ENCODE peak calls at places on chromosomes 1 and 21, in eight cellular contexts. One of them, this sample, is unnamed.
A peak's percentile ranks its signal among the peaks of the same experiment; 100 is the strongest.

GRCh38 chr1:164719676-164720075 is 160.7 kb downstream of the PBX1 start:
- DNase-seq in Jurkat, Clone E6-1: no peak
- DNase-seq in NCI-H1694: no peak
- DNase-seq in SJSA1: no peak
- DNase-seq in ACHN: no peak
- DNase-seq in neural crest cell: no peak
- DNase-seq in GM03348: no peak
- DNase-seq in iris pigment epithelial cell: no peak
- DNase-seq in this sample: no peak

GRCh38 chr21:34892196-34892595 is 156.9 kb downstream of the RUNX1 start:
- DNase-seq in Jurkat, Clone E6-1: peak; percentile 80
- DNase-seq in NCI-H1694: no peak
- DNase-seq in SJSA1: peak; percentile 68
- DNase-seq in ACHN: no peak
- DNase-seq in neural crest cell: no peak
- DNase-seq in GM03348: no peak
- DNase-seq in iris pigment epithelial cell: peak; percentile 54
- DNase-seq in this sample: no peak

GRCh38 chr1:53589043-53589887 is 130.1 kb downstream of the DMRTB1 start:
- DNase-seq in Jurkat, Clone E6-1: no peak
- DNase-seq in NCI-H1694: no peak
- DNase-seq in SJSA1: no peak
- DNase-seq in ACHN: no peak
- DNase-seq in neural crest cell: no peak
- DNase-seq in GM03348: no peak
- DNase-seq in iris pigment epithelial cell: peak; percentile 11
- DNase-seq in this sample: no peak

GRCh38 chr1:95115708-95116137 is 1.4 kb upstream of the TLCD4 start:
- DNase-seq in Jurkat, Clone E6-1: no peak
- DNase-seq in NCI-H1694: no peak
- DNase-seq in SJSA1: no peak
- DNase-seq in ACHN: no peak
- DNase-seq in neural crest cell: no peak
- DNase-seq in GM03348: no peak
- DNase-seq in iris pigment epithelial cell: no peak
- DNase-seq in this sample: no peak

GRCh38 chr21:45990049-45990711 is 8.6 kb downstream of the COL6A1 start:
- DNase-seq in Jurkat, Clone E6-1: no peak
- DNase-seq in NCI-H1694: no peak
- DNase-seq in SJSA1: no peak
- DNase-seq in ACHN: no peak
- DNase-seq in neural crest cell: no peak
- DNase-seq in GM03348: no peak
- DNase-seq in iris pigment epithelial cell: no peak
- DNase-seq in this sample: no peak

GRCh38 chr1:167455786-167456446 is 62.4 kb downstream of the CD247 start:
- DNase-seq in Jurkat, Clone E6-1: no peak
- DNase-seq in NCI-H1694: no peak
- DNase-seq in SJSA1: no peak
- DNase-seq in ACHN: no peak
- DNase-seq in neural crest cell: peak; percentile 22
- DNase-seq in GM03348: peak; percentile 50
- DNase-seq in iris pigment epithelial cell: no peak
- DNase-seq in this sample: peak; percentile 36

GRCh38 chr1:153099646-153100045 is 5.3 kb upstream of the SPRR2E start:
- DNase-seq in Jurkat, Clone E6-1: no peak
- DNase-seq in NCI-H1694: no peak
- DNase-seq in SJSA1: no peak
- DNase-seq in ACHN: no peak
- DNase-seq in neural crest cell: no peak
- DNase-seq in GM03348: no peak
- DNase-seq in iris pigment epithelial cell: no peak
- DNase-seq in this sample: no peak

GRCh38 chr1:157157481-157158190 is 19.4 kb upstream of the ETV3 start:
- DNase-seq in Jurkat, Clone E6-1: no peak
- DNase-seq in NCI-H1694: no peak
- DNase-seq in SJSA1: no peak
- DNase-seq in ACHN: no peak
- DNase-seq in neural crest cell: no peak
- DNase-seq in GM03348: peak; percentile 62
- DNase-seq in iris pigment epithelial cell: peak; percentile 52
- DNase-seq in this sample: peak; percentile 73

GRCh38 chr1:96144636-96145035 is 576.9 kb upstream of the PTBP2 start:
- DNase-seq in Jurkat, Clone E6-1: no peak
- DNase-seq in NCI-H1694: no peak
- DNase-seq in SJSA1: no peak
- DNase-seq in ACHN: no peak
- DNase-seq in neural crest cell: no peak
- DNase-seq in GM03348: no peak
- DNase-seq in iris pigment epithelial cell: no peak
- DNase-seq in this sample: no peak

GRCh38 chr1:31920986-31921385 is 17.2 kb downstream of the PTP4A2 start:
- DNase-seq in Jurkat, Clone E6-1: no peak
- DNase-seq in NCI-H1694: no peak
- DNase-seq in SJSA1: no peak
- DNase-seq in ACHN: no peak
- DNase-seq in neural crest cell: no peak
- DNase-seq in GM03348: no peak
- DNase-seq in iris pigment epithelial cell: no peak
- DNase-seq in this sample: no peak

GRCh38 chr21:18274370-18274769 is 29.7 kb downstream of the CHODL start:
- DNase-seq in Jurkat, Clone E6-1: no peak
- DNase-seq in NCI-H1694: no peak
- DNase-seq in SJSA1: no peak
- DNase-seq in ACHN: no peak
- DNase-seq in neural crest cell: no peak
- DNase-seq in GM03348: no peak
- DNase-seq in iris pigment epithelial cell: no peak
- DNase-seq in this sample: no peak

This sample was measured in GM23248.